ENCODE peak calls at places on chromosome 9, in ten cellular contexts. One of them, this sample, is unnamed.

GRCh38 chr9:94918038-94918753 is 191.7 kb downstream of the AOPEP start:
- DNase-seq in activated naive CD8-positive, alpha-beta T cell treated with anti-CD3 and anti-CD28 coated beads for 36 hours: no peak
- DNase-seq in stimulated activated CD8-positive, alpha-beta memory T cell treated with anti-CD3 and anti-CD28 coated beads, Interleukin-2, amount 100 ng/mL, for 1 hour: no peak
- DNase-seq in AG09319: no peak
- DNase-seq in occipital lobe: no peak
- DNase-seq in fibroblast of lung: no peak
- DNase-seq in NCI-H1048: no peak
- DNase-seq in Peyer's patch: no peak
- DNase-seq in neural crest cell: no peak
- DNase-seq in GM04504: no peak
- DNase-seq in this sample: no peak

GRCh38 chr9:38144421-38144820 is 75.4 kb upstream of the SHB start:
- DNase-seq in activated naive CD8-positive, alpha-beta T cell treated with anti-CD3 and anti-CD28 coated beads for 36 hours: no peak
- DNase-seq in fibroblast of lung: peak; percentile 89
- DNase-seq in NCI-H1048: no peak
- DNase-seq in Peyer's patch: no peak
- DNase-seq in GM04504: no peak
- DNase-seq in AG09319: no peak
- DNase-seq in neural crest cell: no peak
- DNase-seq in stimulated activated CD8-positive, alpha-beta memory T cell treated with anti-CD3 and anti-CD28 coated beads, Interleukin-2, amount 100 ng/mL, for 1 hour: no peak
- DNase-seq in occipital lobe: no peak
- DNase-seq in this sample: peak; percentile 59

GRCh38 chr9:76338418-76338817 is 55.8 kb downstream of the RFK start:
- DNase-seq in neural crest cell: no peak
- DNase-seq in fibroblast of lung: no peak
- DNase-seq in AG09319: no peak
- DNase-seq in NCI-H1048: no peak
- DNase-seq in Peyer's patch: no peak
- DNase-seq in activated naive CD8-positive, alpha-beta T cell treated with anti-CD3 and anti-CD28 coated beads for 36 hours: no peak
- DNase-seq in stimulated activated CD8-positive, alpha-beta memory T cell treated with anti-CD3 and anti-CD28 coated beads, Interleukin-2, amount 100 ng/mL, for 1 hour: no peak
- DNase-seq in occipital lobe: no peak
- DNase-seq in GM04504: no peak
- DNase-seq in this sample: no peak

GRCh38 chr9:74872619-74873233 is 15.0 kb downstream of the TRPM6 start:
- DNase-seq in stimulated activated CD8-positive, alpha-beta memory T cell treated with anti-CD3 and anti-CD28 coated beads, Interleukin-2, amount 100 ng/mL, for 1 hour: no peak
- DNase-seq in fibroblast of lung: no peak
- DNase-seq in Peyer's patch: no peak
- DNase-seq in AG09319: no peak
- DNase-seq in NCI-H1048: no peak
- DNase-seq in occipital lobe: no peak
- DNase-seq in GM04504: no peak
- DNase-seq in activated naive CD8-positive, alpha-beta T cell treated with anti-CD3 and anti-CD28 coated beads for 36 hours: no peak
- DNase-seq in neural crest cell: no peak
- DNase-seq in this sample: no peak

GRCh38 chr9:426264-426663 is 211.6 kb downstream of the DOCK8 start:
- DNase-seq in activated naive CD8-positive, alpha-beta T cell treated with anti-CD3 and anti-CD28 coated beads for 36 hours: no peak
- DNase-seq in Peyer's patch: no peak
- DNase-seq in GM04504: no peak
- DNase-seq in AG09319: no peak
- DNase-seq in occipital lobe: no peak
- DNase-seq in fibroblast of lung: no peak
- DNase-seq in NCI-H1048: no peak
- DNase-seq in neural crest cell: no peak
- DNase-seq in stimulated activated CD8-positive, alpha-beta memory T cell treated with anti-CD3 and anti-CD28 coated beads, Interleukin-2, amount 100 ng/mL, for 1 hour: no peak
- DNase-seq in this sample: no peak

GRCh38 chr9:134177186-134177585 is 12.8 kb upstream of the RNU6ATAC start:
- DNase-seq in GM04504: no peak
- DNase-seq in neural crest cell: no peak
- DNase-seq in occipital lobe: no peak
- DNase-seq in activated naive CD8-positive, alpha-beta T cell treated with anti-CD3 and anti-CD28 coated beads for 36 hours: no peak
- DNase-seq in AG09319: no peak
- DNase-seq in stimulated activated CD8-positive, alpha-beta memory T cell treated with anti-CD3 and anti-CD28 coated beads, Interleukin-2, amount 100 ng/mL, for 1 hour: no peak
- DNase-seq in fibroblast of lung: no peak
- DNase-seq in NCI-H1048: no peak
- DNase-seq in Peyer's patch: no peak
- DNase-seq in this sample: no peak

GRCh38 chr9:94780516-94780950 is 54.0 kb downstream of the AOPEP start:
- DNase-seq in GM04504: no peak
- DNase-seq in occipital lobe: no peak
- DNase-seq in AG09319: no peak
- DNase-seq in activated naive CD8-positive, alpha-beta T cell treated with anti-CD3 and anti-CD28 coated beads for 36 hours: no peak
- DNase-seq in neural crest cell: no peak
- DNase-seq in stimulated activated CD8-positive, alpha-beta memory T cell treated with anti-CD3 and anti-CD28 coated beads, Interleukin-2, amount 100 ng/mL, for 1 hour: no peak
- DNase-seq in NCI-H1048: no peak
- DNase-seq in Peyer's patch: no peak
- DNase-seq in fibroblast of lung: peak; percentile 38
- DNase-seq in this sample: no peak

GRCh38 chr9:115121140-115121710 is 3.3 kb upstream of the TNC start:
- DNase-seq in GM04504: no peak
- DNase-seq in fibroblast of lung: peak; percentile 95
- DNase-seq in neural crest cell: no peak
- DNase-seq in stimulated activated CD8-positive, alpha-beta memory T cell treated with anti-CD3 and anti-CD28 coated beads, Interleukin-2, amount 100 ng/mL, for 1 hour: no peak
- DNase-seq in Peyer's patch: no peak
- DNase-seq in AG09319: no peak
- DNase-seq in NCI-H1048: no peak
- DNase-seq in activated naive CD8-positive, alpha-beta T cell treated with anti-CD3 and anti-CD28 coated beads for 36 hours: no peak
- DNase-seq in occipital lobe: no peak
- DNase-seq in this sample: peak; percentile 89

GRCh38 chr9:13480688-13481087 is 201.2 kb upstream of the MPDZ start:
- DNase-seq in Peyer's patch: no peak
- DNase-seq in occipital lobe: peak; percentile 4
- DNase-seq in NCI-H1048: no peak
- DNase-seq in GM04504: peak; percentile 6
- DNase-seq in stimulated activated CD8-positive, alpha-beta memory T cell treated with anti-CD3 and anti-CD28 coated beads, Interleukin-2, amount 100 ng/mL, for 1 hour: no peak
- DNase-seq in neural crest cell: no peak
- DNase-seq in activated naive CD8-positive, alpha-beta T cell treated with anti-CD3 and anti-CD28 coated beads for 36 hours: no peak
- DNase-seq in AG09319: peak; percentile 7
- DNase-seq in fibroblast of lung: peak; percentile 72
- DNase-seq in this sample: no peak

GRCh38 chr9:107020040-107020530 is 157.1 kb downstream of the ZNF462 start:
- DNase-seq in occipital lobe: no peak
- DNase-seq in fibroblast of lung: peak; percentile 98
- DNase-seq in AG09319: peak; percentile 86
- DNase-seq in NCI-H1048: no peak
- DNase-seq in Peyer's patch: no peak
- DNase-seq in activated naive CD8-positive, alpha-beta T cell treated with anti-CD3 and anti-CD28 coated beads for 36 hours: no peak
- DNase-seq in stimulated activated CD8-positive, alpha-beta memory T cell treated with anti-CD3 and anti-CD28 coated beads, Interleukin-2, amount 100 ng/mL, for 1 hour: no peak
- DNase-seq in neural crest cell: no peak
- DNase-seq in GM04504: peak; percentile 89
- DNase-seq in this sample: peak; percentile 96

GRCh38 chr9:99967457-99967856 is 61.0 kb downstream of the STX17 start:
- DNase-seq in neural crest cell: no peak
- DNase-seq in stimulated activated CD8-positive, alpha-beta memory T cell treated with anti-CD3 and anti-CD28 coated beads, Interleukin-2, amount 100 ng/mL, for 1 hour: no peak
- DNase-seq in NCI-H1048: no peak
- DNase-seq in occipital lobe: no peak
- DNase-seq in activated naive CD8-positive, alpha-beta T cell treated with anti-CD3 and anti-CD28 coated beads for 36 hours: no peak
- DNase-seq in GM04504: no peak
- DNase-seq in AG09319: no peak
- DNase-seq in fibroblast of lung: no peak
- DNase-seq in Peyer's patch: no peak
- DNase-seq in this sample: no peak

GRCh38 chr9:73213300-73213699 is 61.6 kb downstream of the ANXA1 start:
- DNase-seq in AG09319: no peak
- DNase-seq in Peyer's patch: no peak
- DNase-seq in occipital lobe: no peak
- DNase-seq in fibroblast of lung: no peak
- DNase-seq in stimulated activated CD8-positive, alpha-beta memory T cell treated with anti-CD3 and anti-CD28 coated beads, Interleukin-2, amount 100 ng/mL, for 1 hour: no peak
- DNase-seq in neural crest cell: no peak
- DNase-seq in GM04504: no peak
- DNase-seq in activated naive CD8-positive, alpha-beta T cell treated with anti-CD3 and anti-CD28 coated beads for 36 hours: no peak
- DNase-seq in NCI-H1048: no peak
- DNase-seq in this sample: no peak

GRCh38 chr9:133707761-133708122 is 30.4 kb downstream of the SARDH start:
- DNase-seq in GM04504: no peak
- DNase-seq in NCI-H1048: no peak
- DNase-seq in stimulated activated CD8-positive, alpha-beta memory T cell treated with anti-CD3 and anti-CD28 coated beads, Interleukin-2, amount 100 ng/mL, for 1 hour: no peak
- DNase-seq in Peyer's patch: no peak
- DNase-seq in neural crest cell: no peak
- DNase-seq in AG09319: no peak
- DNase-seq in fibroblast of lung: no peak
- DNase-seq in occipital lobe: no peak
- DNase-seq in activated naive CD8-positive, alpha-beta T cell treated with anti-CD3 and anti-CD28 coated beads for 36 hours: no peak
- DNase-seq in this sample: no peak

GRCh38 chr9:127034691-127035090 is 87.7 kb downstream of the ANGPTL2 start:
- DNase-seq in neural crest cell: no peak
- DNase-seq in Peyer's patch: no peak
- DNase-seq in NCI-H1048: no peak
- DNase-seq in activated naive CD8-positive, alpha-beta T cell treated with anti-CD3 and anti-CD28 coated beads for 36 hours: no peak
- DNase-seq in occipital lobe: no peak
- DNase-seq in AG09319: no peak
- DNase-seq in fibroblast of lung: no peak
- DNase-seq in GM04504: no peak
- DNase-seq in stimulated activated CD8-positive, alpha-beta memory T cell treated with anti-CD3 and anti-CD28 coated beads, Interleukin-2, amount 100 ng/mL, for 1 hour: no peak
- DNase-seq in this sample: no peak

GRCh38 chr9:34279431-34279830 is 49.6 kb downstream of the KIF24 start:
- DNase-seq in stimulated activated CD8-positive, alpha-beta memory T cell treated with anti-CD3 and anti-CD28 coated beads, Interleukin-2, amount 100 ng/mL, for 1 hour: no peak
- DNase-seq in AG09319: no peak
- DNase-seq in NCI-H1048: no peak
- DNase-seq in GM04504: no peak
- DNase-seq in occipital lobe: no peak
- DNase-seq in fibroblast of lung: no peak
- DNase-seq in activated naive CD8-positive, alpha-beta T cell treated with anti-CD3 and anti-CD28 coated beads for 36 hours: no peak
- DNase-seq in Peyer's patch: no peak
- DNase-seq in neural crest cell: no peak
- DNase-seq in this sample: no peak

GRCh38 chr9:106864533-106865143 is 1.7 kb downstream of the ZNF462 start:
- DNase-seq in stimulated activated CD8-positive, alpha-beta memory T cell treated with anti-CD3 and anti-CD28 coated beads, Interleukin-2, amount 100 ng/mL, for 1 hour: no peak
- DNase-seq in AG09319: no peak
- DNase-seq in occipital lobe: no peak
- DNase-seq in Peyer's patch: no peak
- DNase-seq in GM04504: peak; percentile 30
- DNase-seq in neural crest cell: no peak
- DNase-seq in fibroblast of lung: peak; percentile 62
- DNase-seq in NCI-H1048: no peak
- DNase-seq in activated naive CD8-positive, alpha-beta T cell treated with anti-CD3 and anti-CD28 coated beads for 36 hours: no peak
- DNase-seq in this sample: no peak

GRCh38 chr9:100884518-100884917 is 144.0 kb upstream of the PLPPR1 start:
- DNase-seq in fibroblast of lung: no peak
- DNase-seq in Peyer's patch: no peak
- DNase-seq in occipital lobe: no peak
- DNase-seq in stimulated activated CD8-positive, alpha-beta memory T cell treated with anti-CD3 and anti-CD28 coated beads, Interleukin-2, amount 100 ng/mL, for 1 hour: no peak
- DNase-seq in neural crest cell: peak; percentile 10
- DNase-seq in GM04504: no peak
- DNase-seq in AG09319: no peak
- DNase-seq in activated naive CD8-positive, alpha-beta T cell treated with anti-CD3 and anti-CD28 coated beads for 36 hours: no peak
- DNase-seq in NCI-H1048: no peak
- DNase-seq in this sample: no peak

GRCh38 chr9:115015018-115015635 is 84.7 kb upstream of the TNFSF8 start:
- DNase-seq in AG09319: peak; percentile 22
- DNase-seq in stimulated activated CD8-positive, alpha-beta memory T cell treated with anti-CD3 and anti-CD28 coated beads, Interleukin-2, amount 100 ng/mL, for 1 hour: no peak
- DNase-seq in GM04504: peak; percentile 40
- DNase-seq in Peyer's patch: no peak
- DNase-seq in activated naive CD8-positive, alpha-beta T cell treated with anti-CD3 and anti-CD28 coated beads for 36 hours: no peak
- DNase-seq in fibroblast of lung: peak; percentile 47
- DNase-seq in occipital lobe: no peak
- DNase-seq in NCI-H1048: peak; percentile 9
- DNase-seq in neural crest cell: peak; percentile 15
- DNase-seq in this sample: no peak

GRCh38 chr9:121721770-121722169 is 70.3 kb downstream of the DAB2IP start:
- DNase-seq in NCI-H1048: no peak
- DNase-seq in neural crest cell: no peak
- DNase-seq in AG09319: no peak
- DNase-seq in fibroblast of lung: no peak
- DNase-seq in GM04504: no peak
- DNase-seq in Peyer's patch: no peak
- DNase-seq in activated naive CD8-positive, alpha-beta T cell treated with anti-CD3 and anti-CD28 coated beads for 36 hours: no peak
- DNase-seq in stimulated activated CD8-positive, alpha-beta memory T cell treated with anti-CD3 and anti-CD28 coated beads, Interleukin-2, amount 100 ng/mL, for 1 hour: no peak
- DNase-seq in occipital lobe: no peak
- DNase-seq in this sample: no peak

GRCh38 chr9:22098636-22099332 is 89.7 kb upstream of the CDKN2B start:
- DNase-seq in AG09319: no peak
- DNase-seq in NCI-H1048: no peak
- DNase-seq in occipital lobe: no peak
- DNase-seq in fibroblast of lung: no peak
- DNase-seq in Peyer's patch: no peak
- DNase-seq in activated naive CD8-positive, alpha-beta T cell treated with anti-CD3 and anti-CD28 coated beads for 36 hours: no peak
- DNase-seq in GM04504: no peak
- DNase-seq in stimulated activated CD8-positive, alpha-beta memory T cell treated with anti-CD3 and anti-CD28 coated beads, Interleukin-2, amount 100 ng/mL, for 1 hour: no peak
- DNase-seq in neural crest cell: no peak
- DNase-seq in this sample: no peak

GRCh38 chr9:130670644-130671043 is 6.2 kb downstream of the PRDM12 start:
- DNase-seq in fibroblast of lung: no peak
- DNase-seq in NCI-H1048: no peak
- DNase-seq in GM04504: no peak
- DNase-seq in Peyer's patch: no peak
- DNase-seq in AG09319: no peak
- DNase-seq in activated naive CD8-positive, alpha-beta T cell treated with anti-CD3 and anti-CD28 coated beads for 36 hours: no peak
- DNase-seq in stimulated activated CD8-positive, alpha-beta memory T cell treated with anti-CD3 and anti-CD28 coated beads, Interleukin-2, amount 100 ng/mL, for 1 hour: no peak
- DNase-seq in neural crest cell: no peak
- DNase-seq in occipital lobe: no peak
- DNase-seq in this sample: no peak

GRCh38 chr9:74277532-74277931 is 219.6 kb upstream of the RORB start:
- DNase-seq in AG09319: no peak
- DNase-seq in activated naive CD8-positive, alpha-beta T cell treated with anti-CD3 and anti-CD28 coated beads for 36 hours: peak; percentile 21
- DNase-seq in Peyer's patch: no peak
- DNase-seq in NCI-H1048: no peak
- DNase-seq in fibroblast of lung: no peak
- DNase-seq in neural crest cell: no peak
- DNase-seq in GM04504: no peak
- DNase-seq in stimulated activated CD8-positive, alpha-beta memory T cell treated with anti-CD3 and anti-CD28 coated beads, Interleukin-2, amount 100 ng/mL, for 1 hour: no peak
- DNase-seq in occipital lobe: no peak
- DNase-seq in this sample: no peak

GRCh38 chr9:134594376-134594941 is 47.1 kb upstream of the COL5A1 start:
- DNase-seq in GM04504: no peak
- DNase-seq in neural crest cell: no peak
- DNase-seq in NCI-H1048: no peak
- DNase-seq in activated naive CD8-positive, alpha-beta T cell treated with anti-CD3 and anti-CD28 coated beads for 36 hours: no peak
- DNase-seq in Peyer's patch: no peak
- DNase-seq in AG09319: no peak
- DNase-seq in fibroblast of lung: no peak
- DNase-seq in occipital lobe: no peak
- DNase-seq in stimulated activated CD8-positive, alpha-beta memory T cell treated with anti-CD3 and anti-CD28 coated beads, Interleukin-2, amount 100 ng/mL, for 1 hour: no peak
- DNase-seq in this sample: no peak